ENCODE peak calls at places on chromosomes 5 and 9, in four cellular contexts. One of them, this sample, is unnamed.

GRCh38 chr5:51846015-51846414 is 462.8 kb downstream of the ISL1 start:
- DNase-seq in transverse colon: no peak
- DNase-seq in GM23338: no peak
- DNase-seq in HCT116: no peak
- DNase-seq in this sample: no peak

GRCh38 chr5:151196556-151197290 is 27.2 kb downstream of the CCDC69 start:
- DNase-seq in transverse colon: no peak
- DNase-seq in GM23338: no peak
- DNase-seq in HCT116: no peak
- DNase-seq in this sample: no peak

GRCh38 chr5:139638736-139639618 is 9.2 kb upstream of the CXXC5 start:
- DNase-seq in transverse colon: peak; percentile 17
- DNase-seq in GM23338: no peak
- DNase-seq in HCT116: no peak
- DNase-seq in this sample: peak; percentile 22

GRCh38 chr9:3331801-3332200 is 194.0 kb downstream of the RFX3 start:
- DNase-seq in transverse colon: no peak
- DNase-seq in GM23338: peak; percentile 34
- DNase-seq in HCT116: peak; percentile 18
- DNase-seq in this sample: no peak

GRCh38 chr9:14526504-14526903 is 166.7 kb downstream of the ZDHHC21 start:
- DNase-seq in transverse colon: no peak
- DNase-seq in GM23338: no peak
- DNase-seq in HCT116: no peak
- DNase-seq in this sample: no peak

GRCh38 chr5:29780401-29780800 is 1413.1 kb upstream of the CDH6 start:
- DNase-seq in transverse colon: no peak
- DNase-seq in GM23338: no peak
- DNase-seq in HCT116: no peak
- DNase-seq in this sample: no peak

GRCh38 chr9:68697846-68698245 is 7.2 kb upstream of the PIP5K1B start:
- DNase-seq in transverse colon: no peak
- DNase-seq in GM23338: no peak
- DNase-seq in HCT116: no peak
- DNase-seq in this sample: no peak

GRCh38 chr9:137458194-137459146 is 664 bp downstream of the NSMF start:
- DNase-seq in transverse colon: peak; percentile 49
- DNase-seq in GM23338: peak; percentile 45
- DNase-seq in HCT116: no peak
- DNase-seq in this sample: no peak

GRCh38 chr5:154213592-154213991 is 23.1 kb downstream of the GALNT10 start:
- DNase-seq in transverse colon: no peak
- DNase-seq in GM23338: no peak
- DNase-seq in HCT116: no peak
- DNase-seq in this sample: no peak

GRCh38 chr5:136021016-136021405 is 7.8 kb upstream of the TGFBI start:
- DNase-seq in transverse colon: no peak
- DNase-seq in GM23338: no peak
- DNase-seq in HCT116: no peak
- DNase-seq in this sample: no peak

GRCh38 chr5:79416499-79416898 is 97.4 kb downstream of the HOMER1 start:
- DNase-seq in transverse colon: peak; percentile 31
- DNase-seq in GM23338: no peak
- DNase-seq in HCT116: no peak
- DNase-seq in this sample: no peak

GRCh38 chr5:144549580-144549979 is 378.9 kb downstream of the KCTD16 start:
- DNase-seq in transverse colon: no peak
- DNase-seq in GM23338: no peak
- DNase-seq in HCT116: no peak
- DNase-seq in this sample: no peak

GRCh38 chr9:94534901-94535300 is 20.0 kb upstream of the PCAT7 start:
- DNase-seq in transverse colon: no peak
- DNase-seq in GM23338: no peak
- DNase-seq in HCT116: no peak
- DNase-seq in this sample: no peak

GRCh38 chr9:128254855-128255759 is 20.7 kb downstream of the GOLGA2 start:
- DNase-seq in transverse colon: peak; percentile 59
- DNase-seq in GM23338: peak; percentile 94
- DNase-seq in HCT116: peak; percentile 16
- DNase-seq in this sample: peak; percentile 71

GRCh38 chr5:168048486-168048885 is 243.0 kb upstream of the WWC1 start:
- DNase-seq in transverse colon: no peak
- DNase-seq in GM23338: no peak
- DNase-seq in HCT116: no peak
- DNase-seq in this sample: no peak

GRCh38 chr5:35229076-35230042 is 928 bp downstream of the PRLR start:
- DNase-seq in transverse colon: peak; percentile 62
- DNase-seq in GM23338: peak; percentile 87
- DNase-seq in HCT116: no peak
- DNase-seq in this sample: peak; percentile 68

GRCh38 chr5:158606228-158606627 is 493.5 kb downstream of the EBF1 start:
- DNase-seq in transverse colon: no peak
- DNase-seq in GM23338: no peak
- DNase-seq in HCT116: no peak
- DNase-seq in this sample: no peak

GRCh38 chr5:171795381-171795780 is 9.8 kb downstream of the SMIM23 start:
- DNase-seq in transverse colon: no peak
- DNase-seq in GM23338: no peak
- DNase-seq in HCT116: no peak
- DNase-seq in this sample: no peak

GRCh38 chr5:76789991-76790571 is 28.7 kb upstream of the F2RL1 start:
- DNase-seq in transverse colon: no peak
- DNase-seq in GM23338: no peak
- DNase-seq in HCT116: no peak
- DNase-seq in this sample: no peak

GRCh38 chr9:131773911-131774379 is 34.1 kb upstream of the RAPGEF1 start:
- DNase-seq in transverse colon: peak; percentile 11
- DNase-seq in GM23338: peak; percentile 69
- DNase-seq in HCT116: no peak
- DNase-seq in this sample: peak; percentile 30

GRCh38 chr5:37637165-37637845 is 202.5 kb downstream of the GDNF start:
- DNase-seq in transverse colon: no peak
- DNase-seq in GM23338: no peak
- DNase-seq in HCT116: no peak
- DNase-seq in this sample: no peak

GRCh38 chr9:137195525-137196220 is 4.9 kb downstream of the TPRN start:
- DNase-seq in transverse colon: peak; percentile 88
- DNase-seq in GM23338: no peak
- DNase-seq in HCT116: no peak
- DNase-seq in this sample: peak; percentile 84

GRCh38 chr5:96703384-96703910 is 41.3 kb downstream of the CAST start:
- DNase-seq in transverse colon: peak; percentile 85
- DNase-seq in GM23338: peak; percentile 18
- DNase-seq in HCT116: no peak
- DNase-seq in this sample: peak; percentile 76

DNA sequence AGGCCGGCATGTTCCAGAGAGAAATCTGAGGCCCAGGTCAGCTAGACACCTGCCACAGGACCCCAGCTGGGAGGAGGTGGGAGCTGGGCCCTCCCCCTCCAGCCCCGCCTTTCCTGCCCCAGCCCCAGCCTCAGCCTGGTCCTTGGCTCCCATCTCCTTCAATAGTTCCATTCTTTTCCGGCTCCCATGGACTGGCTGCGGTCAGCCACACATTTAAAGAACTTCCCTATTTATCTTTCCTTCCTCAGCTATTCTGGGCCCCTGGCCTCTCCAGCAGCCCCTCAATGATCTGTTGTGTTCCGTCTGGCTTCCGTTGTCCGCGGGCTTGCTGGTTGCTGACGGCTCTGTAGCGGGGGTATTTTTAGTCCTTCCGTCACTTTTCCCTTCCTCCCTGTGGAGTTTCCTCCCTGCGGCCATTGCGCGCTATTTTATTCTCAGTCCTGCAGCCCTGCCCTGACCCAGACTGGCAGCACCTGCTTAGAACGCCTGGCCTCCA is 73.8 kb downstream of the AMBP start:
- DNase-seq in transverse colon: no peak
- DNase-seq in GM23338: no peak
- DNase-seq in HCT116: no peak
- DNase-seq in this sample: peak; percentile 24
- H3K27ac ChIP-seq in transverse colon: peak overlapping the region; percentile 11
- H3K27ac ChIP-seq in GM23338: no peak overlapping the region
- H3K27ac ChIP-seq in HCT116: no peak overlapping the region
- H3K27ac ChIP-seq in this sample: no peak overlapping the region

DNA sequence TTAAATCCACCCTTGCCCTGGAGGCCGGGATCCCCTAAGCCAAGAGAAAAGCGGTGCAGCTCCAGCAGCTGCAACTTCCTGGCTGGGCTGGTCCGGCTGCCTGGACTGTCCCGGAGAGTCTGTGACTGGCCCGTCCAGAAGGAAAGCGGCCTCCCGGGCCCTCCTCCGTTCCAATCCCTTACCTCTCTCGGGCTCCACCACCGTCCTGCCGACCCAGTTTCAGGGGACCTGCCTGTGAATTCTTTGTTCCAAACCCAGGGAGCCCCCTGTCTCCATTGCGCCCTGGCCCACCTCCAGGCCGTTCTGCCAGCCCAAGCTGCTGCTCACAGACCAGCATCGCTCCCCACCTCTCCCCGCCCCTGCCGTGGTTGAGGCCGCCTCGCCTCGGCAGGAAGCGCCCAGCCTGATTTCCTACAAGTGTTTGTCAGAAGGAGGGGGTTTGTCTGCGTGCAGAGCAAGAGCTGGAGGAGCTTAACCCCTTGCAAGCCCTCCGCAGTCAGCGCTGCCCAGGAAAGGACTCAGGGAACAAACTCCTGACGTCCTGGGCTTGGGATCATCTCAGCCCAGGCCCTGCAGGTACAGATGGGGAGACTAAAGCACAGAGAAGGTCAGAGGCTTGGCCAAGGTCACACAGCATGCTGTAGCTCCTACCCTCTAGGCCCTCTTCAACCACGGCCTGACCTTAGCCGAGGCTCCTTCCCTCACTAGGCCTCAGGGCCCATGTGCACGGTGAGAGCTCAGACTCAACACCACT is at the start of gene AKNA:
- DNase-seq in transverse colon: peak; percentile 86
- DNase-seq in GM23338: peak; percentile 79
- DNase-seq in HCT116: no peak
- DNase-seq in this sample: peak; percentile 78
- H3K4me1 ChIP-seq in transverse colon: peaks cover 35% of the 10 kb centered on the region
- H3K4me1 ChIP-seq in GM23338: peaks cover 47% of the 10 kb centered on the region
- H3K4me1 ChIP-seq in HCT116: peaks cover 25% of the 10 kb centered on the region
- H3K4me1 ChIP-seq in this sample: peaks cover 99% of the 10 kb centered on the region

GRCh38 chr5:147101654-147102053 is 133.2 kb upstream of the STK32A start:
- DNase-seq in transverse colon: no peak
- DNase-seq in GM23338: no peak
- DNase-seq in HCT116: no peak
- DNase-seq in this sample: no peak

GRCh38 chr5:147098233-147098790 is 136.5 kb upstream of the STK32A start:
- DNase-seq in transverse colon: peak; percentile 22
- DNase-seq in GM23338: peak; percentile 91
- DNase-seq in HCT116: peak; percentile 42
- DNase-seq in this sample: no peak

GRCh38 chr5:147093138-147093537 is 141.7 kb upstream of the STK32A start:
- DNase-seq in transverse colon: no peak
- DNase-seq in GM23338: no peak
- DNase-seq in HCT116: no peak
- DNase-seq in this sample: no peak

GRCh38 chr5:147092044-147092443 is 142.8 kb upstream of the STK32A start:
- DNase-seq in transverse colon: no peak
- DNase-seq in GM23338: no peak
- DNase-seq in HCT116: no peak
- DNase-seq in this sample: no peak

GRCh38 chr5:147095740-147096139 is 139.1 kb upstream of the STK32A start:
- DNase-seq in transverse colon: no peak
- DNase-seq in GM23338: no peak
- DNase-seq in HCT116: no peak
- DNase-seq in this sample: no peak
- TF ChIP-seq POLR2AphosphoS5 in transverse colon: no peak
- TF ChIP-seq POLR2AphosphoS5 in GM23338: no peak
- TF ChIP-seq POLR2AphosphoS5 in HCT116: no peak
- TF ChIP-seq POLR2AphosphoS5 in this sample: no peak

GRCh38 chr9:76424491-76424890 is 30.3 kb upstream of the RFK start:
- DNase-seq in transverse colon: no peak
- DNase-seq in GM23338: no peak
- DNase-seq in HCT116: no peak
- DNase-seq in this sample: no peak

GRCh38 chr9:76423216-76424177 is 29.3 kb upstream of the RFK start:
- DNase-seq in transverse colon: no peak
- DNase-seq in GM23338: no peak
- DNase-seq in HCT116: no peak
- DNase-seq in this sample: no peak

GRCh38 chr9:76431601-76432000 is 27.4 kb upstream of the GCNT1 start:
- DNase-seq in transverse colon: no peak
- DNase-seq in GM23338: peak; percentile 78
- DNase-seq in HCT116: no peak
- DNase-seq in this sample: no peak

GRCh38 chr9:76425677-76426453 is 31.6 kb upstream of the RFK start:
- DNase-seq in transverse colon: no peak
- DNase-seq in GM23338: no peak
- DNase-seq in HCT116: no peak
- DNase-seq in this sample: no peak

DNA sequence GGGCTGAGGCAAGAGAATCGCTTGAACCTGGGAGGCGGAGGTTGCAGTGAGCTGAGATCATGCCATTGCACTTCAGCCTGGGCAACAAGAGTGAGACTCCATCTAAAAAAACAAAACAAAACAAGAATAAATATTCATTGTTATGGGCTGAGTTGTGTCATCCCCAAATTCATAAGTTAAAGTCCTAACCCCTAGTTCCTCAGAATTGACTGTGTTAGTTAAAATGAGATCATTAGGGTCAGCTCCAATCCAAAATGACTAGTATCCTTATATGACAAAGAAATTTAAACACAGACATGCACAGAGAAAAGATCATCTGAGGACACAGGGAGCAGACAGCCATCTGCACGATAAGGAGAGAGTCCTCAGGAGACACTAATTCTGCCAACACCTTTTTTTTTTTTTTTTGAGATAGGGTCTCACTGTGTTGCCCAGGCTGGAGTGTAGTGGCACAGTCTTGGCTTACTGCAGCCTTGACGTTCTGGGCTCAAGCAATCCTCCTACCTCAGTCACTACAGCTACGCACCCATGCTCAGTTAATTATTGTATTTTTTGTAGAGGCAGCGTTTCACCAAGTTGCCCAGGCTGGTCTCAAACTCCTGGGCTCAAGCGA is 32.1 kb upstream of the GCNT1 start:
- DNase-seq in transverse colon: no peak
- DNase-seq in GM23338: no peak
- DNase-seq in HCT116: no peak
- DNase-seq in this sample: no peak
- H3K27ac ChIP-seq in transverse colon: no peak overlapping the region
- H3K27ac ChIP-seq in GM23338: no peak overlapping the region
- H3K27ac ChIP-seq in HCT116: no peak overlapping the region
- H3K27ac ChIP-seq in this sample: no peak overlapping the region

This sample was measured in stomach.